ENCODE peak calls at places on chromosomes 13 and 19, in five cellular contexts. C is tibial artery, D is epithelial cell of esophagus, K is brain microvascular endothelial cell, P is AG10803. O is an unnamed sample.

GRCh38 chr13:101917833-101918755 is 465.6 kb downstream of the ITGBL1 start:
- DNase-seq in P (no peak), D (no peak), K (no peak), C (no peak), O (peak)

GRCh38 chr13:41401371-41401770 is 56.0 kb upstream of the RGCC start:
- DNase-seq in K (no peak), P (no peak), C (no peak), D (no peak), O (no peak)

GRCh38 chr19:38735257-38735686 is 9.0 kb downstream of the CAPN12 start:
- DNase-seq in D (peak), K (no peak), P (no peak), C (no peak), O (no peak)

GRCh38 chr19:49368711-49369358 is 5.2 kb downstream of the DKKL1 start:
- DNase-seq in C (no peak), P (no peak), D (peak), K (no peak), O (no peak)

GRCh38 chr13:111914241-111915103 is 152.5 kb upstream of the SOX1 start:
- DNase-seq in P (no peak), D (no peak), C (no peak), K (no peak), O (no peak)

GRCh38 chr13:111402441-111402840 is 82.0 kb downstream of the TEX29 start:
- DNase-seq in D (no peak), K (no peak), P (no peak), C (no peak), O (no peak)

GRCh38 chr13:29849071-29849541 is 1.3 kb downstream of the UBL3 start:
- DNase-seq in K (peak), C (peak), D (peak), P (peak), O (no peak)

GRCh38 chr13:104954210-104954609 is 1581.3 kb downstream of the EFNB2 start:
- DNase-seq in D (peak), P (no peak), K (no peak), C (no peak), O (peak)

GRCh38 chr13:24053505-24054251 is 106.8 kb upstream of the SPATA13 start:
- DNase-seq in C (no peak), D (peak), P (peak), K (peak), O (peak)

GRCh38 chr19:43316591-43317319 is 36.7 kb upstream of the CD177 start:
- DNase-seq in P (peak), D (peak), C (no peak), K (no peak), O (peak)

GRCh38 chr13:79128158-79128557 is 277.9 kb downstream of the RBM26 start:
- DNase-seq in D (peak), P (peak), C (no peak), K (peak), O (no peak)

GRCh38 chr13:98476538-98476966 is 100.4 kb downstream of the STK24 start:
- DNase-seq in D (peak), C (peak), K (peak), P (peak), O (peak)

GRCh38 chr13:100035936-100036335 is 53.0 kb upstream of the PCCA start:
- DNase-seq in D (peak), C (no peak), P (no peak), K (no peak), O (no peak)

GRCh38 chr19:9535934-9536333 is 2.5 kb downstream of the ZNF426 start:
- DNase-seq in P (no peak), D (peak), C (no peak), K (no peak), O (no peak)

GRCh38 chr13:33169273-33169980 is 116.1 kb downstream of the STARD13 start:
- DNase-seq in C (no peak), D (peak), P (peak), K (peak), O (peak)

GRCh38 chr19:17376935-17377600 is at the start of gene PLVAP:
- DNase-seq in D (no peak), C (no peak), K (no peak), P (no peak), O (no peak)

GRCh38 chr19:12665646-12666304 is 767 bp downstream of the MAN2B1 start:
- DNase-seq in P (no peak), C (no peak), D (no peak), K (no peak), O (no peak)

GRCh38 chr19:31220540-31220939 is 128.7 kb downstream of the TSHZ3 start:
- DNase-seq in C (no peak), D (peak), K (no peak), P (no peak), O (peak)

GRCh38 chr13:42497798-42498197 is 76.2 kb upstream of the TNFSF11 start:
- DNase-seq in P (no peak), C (no peak), D (peak), K (peak), O (peak)

GRCh38 chr13:48816696-48817095 is 159.0 kb upstream of the FNDC3A start:
- DNase-seq in C (no peak), D (no peak), P (no peak), K (no peak), O (no peak)

GRCh38 chr13:98879965-98880364 is 97.9 kb downstream of the DOCK9 start:
- DNase-seq in C (no peak), K (no peak), D (no peak), P (no peak), O (no peak)

GRCh38 chr13:25980255-25980654 is 71.6 kb downstream of the SHISA2 start:
- DNase-seq in C (no peak), D (peak), K (peak), P (peak), O (no peak)

GRCh38 chr19:55251296-55252081 is 7.3 kb downstream of the PPP6R1 start:
- DNase-seq in K (peak), D (peak), C (no peak), P (no peak), O (no peak)

GRCh38 chr13:107531180-107531579 is 684.2 kb downstream of the LIG4 start:
- DNase-seq in C (no peak), P (no peak), K (no peak), D (no peak), O (no peak)

GRCh38 chr13:41188584-41188983 is 5.8 kb downstream of the KBTBD7 start:
- DNase-seq in C (no peak), K (no peak), D (peak), P (no peak), O (peak)

GRCh38 chr13:29801737-29802305 is 48.6 kb downstream of the UBL3 start:
- DNase-seq in K (no peak), C (no peak), P (peak), D (no peak), O (no peak)

GRCh38 chr13:73961181-73961580 is 173.0 kb downstream of the KLF12 start:
- DNase-seq in C (no peak), K (no peak), D (no peak), P (no peak), O (no peak)

GRCh38 chr13:83780201-83780600 is 102.1 kb downstream of the SLITRK1 start:
- DNase-seq in D (peak), C (no peak), K (peak), P (peak), O (peak)

GRCh38 chr13:64471916-64472315 is 2758.2 kb downstream of the PCDH9 start:
- DNase-seq in C (no peak), K (no peak), P (peak), D (peak), O (peak)

GRCh38 chr19:41785653-41786052 is 10.7 kb upstream of the CEACAM3 start:
- DNase-seq in K (peak), P (peak), D (peak), C (peak), O (peak)

GRCh38 chr13:21006141-21007005 is 55.0 kb downstream of the LATS2 start:
- DNase-seq in D (no peak), P (no peak), C (peak), K (no peak), O (no peak)

GRCh38 chr19:46381746-46382345 is 31.5 kb downstream of the CCDC8 start:
- DNase-seq in C (no peak), K (no peak), D (no peak), P (no peak), O (peak)

GRCh38 chr19:28793391-28794168 is 419.4 kb downstream of the UQCRFS1 start:
- DNase-seq in P (no peak), D (no peak), C (no peak), K (no peak), O (no peak)

DNA sequence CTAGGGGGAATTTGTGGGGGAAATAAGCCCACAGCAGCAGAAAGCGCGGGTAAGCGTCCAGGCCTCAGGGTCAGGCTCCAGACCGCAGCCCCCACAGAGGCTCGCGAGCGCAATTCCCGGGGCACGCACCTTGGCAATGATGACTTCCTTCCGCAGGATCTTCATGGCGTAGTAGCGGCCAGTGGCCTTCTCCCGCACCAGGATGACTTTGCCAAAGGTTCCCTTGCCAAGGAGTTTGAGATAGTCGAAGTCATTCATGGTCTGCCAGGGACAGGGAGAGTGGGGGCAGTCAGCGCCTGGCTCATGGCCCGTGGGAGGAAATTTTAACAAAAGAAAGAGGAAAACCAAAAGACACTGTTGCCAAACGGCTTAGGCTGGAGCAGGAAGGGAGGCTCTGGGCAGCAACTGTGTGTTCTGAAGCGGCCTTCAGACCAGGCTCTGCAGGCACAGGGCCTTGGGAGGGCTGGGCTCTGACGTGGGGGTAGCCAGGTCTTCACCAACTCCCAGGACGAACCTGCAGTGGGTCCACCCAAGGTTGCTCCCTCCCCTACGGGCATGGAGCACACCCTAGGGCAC is 15.4 kb upstream of the CCNP start:
- DNase-seq in D (no peak), P (no peak), K (no peak), C (peak), O (no peak)
- TF ChIP-seq CTCF in D (no peak), P (no peak), K (no peak), C (no peak), O (no peak)

DNA sequence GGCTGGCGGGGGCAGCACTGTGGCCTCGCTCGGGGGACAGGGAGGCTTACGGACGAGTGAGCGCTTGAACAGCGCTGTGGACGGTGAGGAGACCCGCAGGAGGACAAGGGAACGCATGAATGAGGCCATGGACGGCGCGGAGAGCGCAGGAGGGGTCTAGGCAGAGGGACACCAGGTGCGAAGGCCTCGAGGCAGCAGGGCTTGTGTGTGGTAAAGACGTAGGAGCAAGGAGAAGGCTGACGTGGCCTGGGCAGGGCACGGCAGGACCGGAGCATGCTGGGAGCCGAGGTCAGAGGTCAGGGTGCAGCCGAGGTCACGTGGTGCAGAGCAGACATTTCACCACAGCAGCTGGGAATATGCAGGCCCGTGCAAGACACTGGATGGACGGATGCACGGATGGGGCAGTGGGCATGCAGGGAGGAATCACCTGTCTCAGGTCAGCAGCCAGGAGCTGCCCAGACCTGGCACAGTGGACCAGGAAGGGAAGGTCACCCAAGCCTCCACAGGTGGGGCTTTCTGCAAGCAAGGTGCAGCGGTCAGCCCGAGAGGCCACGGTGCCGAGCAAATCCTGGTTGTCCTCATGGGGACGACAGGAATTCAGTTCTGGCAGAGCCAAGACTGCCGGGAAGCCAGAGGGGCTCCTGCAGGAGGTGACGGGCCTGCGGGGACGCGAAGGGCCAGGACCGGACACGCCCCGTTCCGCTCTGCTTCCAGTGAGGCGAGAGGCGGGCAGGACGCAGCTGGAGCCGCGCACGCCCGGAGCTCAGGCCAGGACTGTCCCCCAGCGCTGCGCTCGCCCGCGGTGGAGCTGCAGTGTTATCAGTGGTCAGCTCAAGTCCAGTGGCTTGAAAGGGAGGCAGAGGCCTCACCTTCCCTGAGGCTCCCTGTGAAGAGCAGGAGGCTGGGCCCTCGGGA is 72.2 kb downstream of the RASA3 start:
- DNase-seq in D (no peak), P (no peak), K (no peak), C (no peak), O (no peak)
- H3K4me3 ChIP-seq in D (no peak), P (no peak), K (no peak), C (no peak), O (no peak)

GRCh38 chr19:4267901-4268815 is 10.9 kb upstream of the SHD start:
- DNase-seq in K (no peak), C (no peak), D (no peak), P (no peak), O (no peak)
- TF ChIP-seq CTCF in K (no peak), C (no peak), D (no peak), P (no peak), O (no peak)

DNA sequence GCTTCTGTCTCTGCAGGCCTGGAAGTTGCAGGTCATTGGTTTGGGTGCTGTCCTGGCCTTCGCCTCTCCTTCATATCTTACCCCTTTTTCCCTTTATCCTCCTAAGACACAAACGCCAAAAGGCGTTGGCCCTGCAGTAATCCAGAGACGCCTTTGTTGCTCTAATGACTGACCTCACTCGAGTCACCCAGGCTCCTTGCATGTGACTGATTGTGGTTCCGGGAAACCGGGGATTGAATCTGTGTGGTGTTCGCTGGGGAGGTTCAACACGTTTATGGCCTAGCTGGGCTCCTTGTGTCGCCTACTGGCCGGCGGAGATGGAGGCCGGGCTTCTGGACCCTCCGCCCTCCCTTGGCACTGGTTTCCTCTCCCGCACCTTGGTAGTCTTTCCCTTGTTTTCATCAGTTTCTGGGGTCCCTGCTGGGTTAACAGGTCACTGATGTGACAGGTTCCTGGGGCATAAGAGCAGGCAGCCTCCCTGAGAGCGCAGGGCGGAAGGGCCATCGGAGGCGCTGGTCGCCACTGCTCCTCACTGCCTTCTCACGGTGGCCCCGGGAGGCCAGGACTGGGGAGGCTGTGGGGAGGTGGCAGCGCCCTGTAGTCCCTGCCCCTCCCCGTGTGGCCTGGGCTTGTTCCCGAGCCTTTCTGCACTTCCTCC is 18.3 kb upstream of the NDUFS7 start:
- DNase-seq in P (no peak), D (no peak), K (no peak), C (no peak), O (no peak)
- H3K4me3 ChIP-seq in P (no peak), D (no peak), K (no peak), C (no peak), O (no peak)

DNA sequence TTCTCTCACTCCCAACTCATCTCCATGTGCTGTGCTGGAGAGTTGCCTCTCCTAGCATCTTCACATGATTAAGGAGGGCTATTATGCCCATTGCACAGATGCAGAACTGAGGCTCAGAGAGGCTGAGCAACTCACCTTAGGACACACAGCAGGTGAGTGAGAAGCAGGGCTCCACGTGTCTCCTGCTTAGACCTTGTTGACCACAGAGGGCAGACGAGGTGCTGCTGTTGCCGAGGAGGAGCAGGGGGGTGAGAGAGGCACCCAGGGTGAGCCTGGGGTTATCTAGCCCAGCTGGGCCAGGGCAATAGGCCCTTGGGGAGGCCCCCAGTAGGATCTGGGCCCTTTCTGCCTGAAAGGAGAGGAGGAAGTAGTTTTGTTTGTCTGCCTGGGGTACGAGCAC is 2.4 kb upstream of the HSH2D start:
- DNase-seq in C (no peak), P (no peak), K (no peak), D (no peak), O (no peak)
- TF ChIP-seq CTCF in C (no peak), P (no peak), K (no peak), D (no peak), O (no peak)

DNA sequence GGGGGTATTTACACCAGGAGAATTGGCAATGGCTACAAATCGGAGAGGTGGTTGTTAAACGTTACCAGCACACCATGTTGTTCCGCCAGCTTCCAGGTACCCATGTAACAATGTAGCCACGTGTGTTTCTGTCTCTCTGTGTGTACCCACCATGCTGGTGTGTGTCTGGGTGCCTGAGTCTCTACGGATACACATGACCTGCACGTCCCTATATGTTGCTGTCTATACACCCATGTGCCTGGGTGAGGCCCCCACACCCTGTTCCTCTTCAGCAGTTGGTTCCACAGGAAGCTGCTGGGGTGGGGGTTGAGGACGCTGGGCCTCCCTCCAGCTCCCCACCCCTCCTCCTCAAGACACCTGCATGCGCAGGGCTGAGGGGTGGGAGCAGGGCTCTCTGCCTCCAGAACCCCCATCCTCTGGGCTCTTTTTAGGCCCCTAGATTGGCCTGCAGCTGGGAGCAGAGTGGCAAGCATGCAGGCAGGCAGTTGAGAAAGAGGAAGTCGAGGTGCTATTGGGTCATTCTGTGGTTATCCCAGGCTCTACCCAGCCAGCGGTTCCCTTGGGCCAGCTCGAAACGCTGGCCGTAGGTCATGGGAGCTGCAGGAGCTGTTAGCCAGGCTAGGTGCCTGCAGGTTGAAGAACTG is at the start of gene ARHGEF18:
- DNase-seq in P (no peak), K (no peak), D (no peak), C (peak), O (no peak)
- H3K4me3 ChIP-seq in P (no peak), K (no peak), D (no peak), C (no peak), O (no peak)

GRCh38 chr19:54062643-54063042 is 1.1 kb downstream of the VSTM1 start:
- DNase-seq in D (no peak), P (no peak), K (no peak), C (no peak), O (no peak)
- TF ChIP-seq CTCF in D (no peak), P (no peak), K (no peak), C (no peak), O (no peak)

DNA sequence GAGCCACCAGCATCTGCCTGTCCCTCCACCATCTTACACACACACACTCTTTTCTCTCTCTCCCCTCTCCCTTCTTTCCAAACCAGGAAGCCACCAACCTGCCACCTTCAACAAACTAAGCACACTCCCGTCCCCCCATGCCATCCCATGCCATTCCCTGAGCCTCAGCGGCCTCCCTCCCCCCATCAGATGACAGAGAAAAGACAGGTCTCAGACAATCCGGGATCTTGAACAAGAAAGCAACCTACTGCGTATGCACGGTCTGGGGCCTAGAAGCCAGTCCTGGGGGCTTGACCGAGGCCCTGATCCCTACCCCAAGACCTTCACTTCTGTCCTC is 19.4 kb downstream of the AKT2 start:
- DNase-seq in P (no peak), C (no peak), K (no peak), D (no peak), O (no peak)
- H3K4me3 ChIP-seq in P (no peak), C (no peak), K (no peak), D (no peak), O (no peak)

GRCh38 chr19:47607564-47608073 is 1.3 kb upstream of the BICRA start:
- DNase-seq in P (no peak), K (no peak), C (no peak), D (no peak), O (no peak)

GRCh38 chr19:47610546-47610894 is 1.6 kb downstream of the BICRA start:
- DNase-seq in P (no peak), C (no peak), D (no peak), K (no peak), O (no peak)

GRCh38 chr19:47609885-47610545 is 1.1 kb downstream of the BICRA start:
- DNase-seq in D (peak), K (no peak), C (peak), P (peak), O (peak)

GRCh38 chr19:47608908-47609879 is at the start of gene BICRA:
- DNase-seq in C (peak), K (no peak), P (peak), D (peak), O (peak)

GRCh38 chr19:47608074-47608907 is 643 bp upstream of the BICRA start:
- DNase-seq in D (peak), P (peak), C (peak), K (peak), O (peak)
- TF ChIP-seq CTCF in D (peak), P (peak), C (peak), K (peak), O (peak)